ENCODE peak calls at places on chromosome 17, in five cellular contexts. F is HCT116, T is SJCRH30, Z is mammary epithelial cell, H is brain microvascular endothelial cell. A is an unnamed sample.

GRCh38 chr17:39973496-39973895 is 7.1 kb upstream of the PSMD3 start:
- DNase-seq in F (no peak), T (no peak), Z (peak), H (no peak), A (no peak)

GRCh38 chr17:16468428-16468992 is 23.5 kb downstream of the LRRC75A start:
- DNase-seq in F (no peak), T (no peak), Z (no peak), H (no peak), A (no peak)

GRCh38 chr17:81428121-81428515 is 32.9 kb downstream of the BAHCC1 start:
- DNase-seq in F (no peak), T (peak), Z (no peak), H (no peak), A (no peak)

GRCh38 chr17:81715107-81715871 is 3.2 kb downstream of the SLC25A10 start:
- DNase-seq in F (no peak), T (no peak), Z (no peak), H (no peak), A (no peak)

GRCh38 chr17:37682007-37682406 is 38.8 kb upstream of the DDX52 start:
- DNase-seq in F (no peak), T (no peak), Z (no peak), H (no peak), A (no peak)

GRCh38 chr17:72702136-72702735 is 390.3 kb downstream of the SLC39A11 start:
- DNase-seq in F (peak), T (no peak), Z (peak), H (no peak), A (no peak)

GRCh38 chr17:17696871-17697633 is 15.8 kb downstream of the RAI1 start:
- DNase-seq in F (no peak), T (no peak), Z (no peak), H (no peak), A (no peak)

GRCh38 chr17:63700528-63701441 is 860 bp upstream of the LIMD2 start:
- DNase-seq in F (no peak), T (peak), Z (no peak), H (peak), A (no peak)

GRCh38 chr17:40071720-40072480 is 9.1 kb downstream of the THRA start:
- DNase-seq in F (no peak), T (peak), Z (no peak), H (no peak), A (no peak)

GRCh38 chr17:13087802-13088201 is 70.0 kb upstream of the ELAC2 start:
- DNase-seq in F (no peak), T (no peak), Z (no peak), H (no peak), A (no peak)

GRCh38 chr17:22268912-22269220 is 576.5 kb downstream of the KCNJ18 start:
- DNase-seq in F (no peak), T (no peak), Z (no peak), H (no peak), A (no peak)

GRCh38 chr17:41386227-41386626 is 4.1 kb upstream of the KRT34 start:
- DNase-seq in F (no peak), T (no peak), Z (no peak), H (no peak), A (no peak)

GRCh38 chr17:40532520-40533253 is 31.3 kb upstream of the TNS4 start:
- DNase-seq in F (no peak), T (no peak), Z (no peak), H (no peak), A (no peak)

GRCh38 chr17:2237521-2237921 is 66.1 kb downstream of the SMG6 start:
- DNase-seq in F (no peak), T (no peak), Z (peak), H (no peak), A (no peak)

GRCh38 chr17:65294184-65294719 is 157.1 kb downstream of the RGS9 start:
- DNase-seq in F (peak), T (peak), Z (peak), H (peak), A (peak)

GRCh38 chr17:64641499-64641898 is 20.6 kb downstream of the SMURF2 start:
- DNase-seq in F (no peak), T (peak), Z (peak), H (peak), A (no peak)

GRCh38 chr17:32281011-32281451 is 15.4 kb downstream of the RHBDL3 start:
- DNase-seq in F (no peak), T (peak), Z (no peak), H (no peak), A (no peak)

GRCh38 chr17:8896087-8896486 is 28.6 kb upstream of the PIK3R6 start:
- DNase-seq in F (no peak), T (no peak), Z (no peak), H (no peak), A (no peak)

GRCh38 chr17:47324224-47325020 is 667 bp downstream of the EFCAB13 start:
- DNase-seq in F (no peak), T (peak), Z (no peak), H (no peak), A (no peak)

GRCh38 chr17:79812969-79813825 is 16.3 kb upstream of the CBX8 start:
- DNase-seq in F (no peak), T (peak), Z (no peak), H (no peak), A (no peak)

GRCh38 chr17:43636446-43636845 is 25.3 kb downstream of the MEOX1 start:
- DNase-seq in F (no peak), T (peak), Z (no peak), H (no peak), A (no peak)

GRCh38 chr17:8072727-8073461 is 14.6 kb downstream of the ALOX12B start:
- DNase-seq in F (no peak), T (no peak), Z (no peak), H (no peak), A (no peak)

GRCh38 chr17:63332286-63332685 is 113.8 kb downstream of the CYB561 start:
- DNase-seq in F (no peak), T (no peak), Z (no peak), H (no peak), A (no peak)

GRCh38 chr17:51435641-51436091 is 175.3 kb downstream of the UTP18 start:
- DNase-seq in F (peak), T (peak), Z (no peak), H (peak), A (peak)

GRCh38 chr17:41647038-41647813 is 22.9 kb upstream of the KRT17 start:
- DNase-seq in F (no peak), T (no peak), Z (no peak), H (no peak), A (no peak)

GRCh38 chr17:48002920-48003685 is 32.2 kb downstream of the CDK5RAP3 start:
- DNase-seq in F (no peak), T (peak), Z (no peak), H (peak), A (no peak)

GRCh38 chr17:34251186-34251585 is 3.9 kb upstream of the CCL2 start:
- DNase-seq in F (no peak), T (no peak), Z (no peak), H (no peak), A (no peak)

GRCh38 chr17:36861531-36861930 is 75.7 kb upstream of the LHX1 start:
- DNase-seq in F (no peak), T (no peak), Z (no peak), H (no peak), A (no peak)

GRCh38 chr17:81448442-81448841 is 53.2 kb downstream of the BAHCC1 start:
- DNase-seq in F (no peak), T (no peak), Z (no peak), H (no peak), A (no peak)

GRCh38 chr17:7549401-7550055 is 670 bp downstream of the TNFSF12 start:
- DNase-seq in F (no peak), T (no peak), Z (no peak), H (no peak), A (no peak)

DNA sequence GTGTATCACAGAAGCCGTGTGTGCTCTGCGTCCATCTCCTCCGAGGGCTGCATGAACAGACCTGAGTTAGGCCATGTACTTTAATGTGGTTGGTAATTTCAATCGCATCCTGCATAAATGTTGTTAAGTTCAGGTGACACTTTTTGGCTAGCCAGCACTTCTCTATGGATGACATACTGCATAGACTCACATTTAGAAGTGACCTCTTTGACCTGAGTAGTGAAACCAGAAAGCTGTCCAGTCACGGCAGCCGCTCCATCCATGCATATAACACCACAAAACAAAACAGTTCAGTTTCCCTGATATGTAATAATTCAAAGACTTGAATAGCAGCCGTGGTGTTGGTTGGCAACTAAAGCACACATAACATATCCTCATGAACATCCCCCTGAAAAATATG is 94.1 kb downstream of the CYTH1 start:
- DNase-seq in F (no peak), T (no peak), Z (no peak), H (no peak), A (no peak)
- H3K27ac ChIP-seq in F (no peak), T (no peak), Z (no peak), H (no peak), A (no peak)

DNA sequence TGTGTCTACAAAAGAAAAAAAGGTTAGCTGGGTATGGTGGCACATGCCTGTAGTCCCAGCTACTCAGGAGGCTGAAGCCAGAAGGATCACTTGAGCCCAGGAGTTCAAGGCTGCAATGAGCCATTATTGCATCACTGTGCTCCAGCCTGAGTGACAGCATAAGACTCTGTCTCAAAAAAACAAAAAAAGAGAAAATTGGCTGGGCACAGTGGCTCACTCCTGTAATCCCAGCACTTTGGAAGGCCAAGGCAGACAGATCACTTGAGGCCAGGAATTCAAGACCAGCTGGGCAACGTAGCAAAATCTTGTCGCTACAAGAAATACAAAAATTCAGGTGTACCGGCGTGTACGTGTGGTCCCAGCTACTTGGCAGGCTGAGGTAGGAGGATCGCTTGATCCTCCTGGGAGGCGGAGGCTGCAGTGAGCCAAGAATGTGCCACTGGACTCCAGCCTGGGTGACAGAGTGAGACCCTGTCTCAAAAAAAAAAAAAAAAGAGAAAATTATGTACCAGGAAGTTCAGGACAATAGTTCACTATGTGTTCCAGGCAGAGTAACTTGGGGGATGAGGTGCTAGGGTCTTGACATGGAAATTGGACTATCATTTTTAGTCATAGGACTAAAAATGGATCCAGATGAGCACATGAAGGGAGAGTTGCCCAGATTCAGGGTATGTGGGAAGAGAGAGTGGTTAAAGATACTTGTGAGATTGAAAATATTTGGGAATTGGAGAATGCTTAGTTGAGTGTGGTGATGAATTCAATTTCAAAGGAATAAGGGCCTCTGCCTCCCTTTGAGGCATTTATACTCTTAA is 11.0 kb downstream of the ALDH3A2 start:
- DNase-seq in F (no peak), T (no peak), Z (no peak), H (no peak), A (no peak)
- H3K27ac ChIP-seq in F (no peak), T (no peak), Z (no peak), H (no peak), A (peak)

DNA sequence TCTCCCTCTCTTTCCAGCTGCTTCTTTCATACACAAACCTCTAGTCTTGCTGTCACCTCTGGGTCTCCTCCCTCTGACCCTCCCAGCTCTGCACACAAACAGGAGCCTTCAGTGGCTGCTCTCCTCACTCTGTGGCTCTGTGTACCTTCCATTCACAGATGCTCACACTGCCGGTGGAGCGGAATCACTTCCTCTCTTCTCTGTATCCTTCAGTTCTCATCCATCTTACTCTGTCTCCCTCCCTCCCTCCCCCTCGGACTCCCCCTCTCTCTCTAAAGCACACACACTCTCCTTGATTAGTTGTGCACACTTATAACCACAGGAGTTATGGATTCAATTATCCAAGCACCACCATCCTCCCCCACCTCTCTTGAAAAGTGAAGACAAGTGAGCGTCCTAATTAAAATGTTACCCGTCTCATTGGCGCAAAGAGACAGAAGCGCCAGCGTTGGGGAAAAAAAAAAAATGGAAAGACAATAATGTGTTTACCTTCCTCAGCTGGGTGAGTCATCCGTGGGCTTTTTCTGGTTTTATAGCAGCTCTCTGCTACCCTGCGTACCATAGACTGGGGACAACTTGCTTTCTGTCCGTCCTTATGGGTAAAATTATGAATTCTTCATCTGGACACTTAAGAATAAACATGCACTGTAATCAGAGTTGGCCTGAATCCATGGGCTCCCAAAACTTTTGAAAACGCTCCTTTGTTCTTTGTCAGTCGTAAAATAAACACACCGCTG is 90.9 kb downstream of the SHISA6 start:
- DNase-seq in F (no peak), T (no peak), Z (no peak), H (no peak), A (no peak)
- H3K27ac ChIP-seq in F (no peak), T (no peak), Z (no peak), H (no peak), A (no peak)

GRCh38 chr17:75271955-75272847 is 1.2 kb upstream of the MIF4GD start:
- DNase-seq in F (no peak), T (no peak), Z (no peak), H (no peak), A (no peak)
- H3K27ac ChIP-seq in F (peak), T (no peak), Z (no peak), H (no peak), A (peak)

GRCh38 chr17:743139-743538 is 8.9 kb downstream of the GEMIN4 start:
- DNase-seq in F (no peak), T (no peak), Z (no peak), H (no peak), A (no peak)

GRCh38 chr17:744937-745336 is 7.1 kb downstream of the GEMIN4 start:
- DNase-seq in F (no peak), T (no peak), Z (no peak), H (no peak), A (no peak)

GRCh38 chr17:742147-742793 is 9.8 kb downstream of the GEMIN4 start:
- DNase-seq in F (no peak), T (no peak), Z (no peak), H (no peak), A (no peak)

GRCh38 chr17:737561-738113 is 5.2 kb downstream of the TLCD3A start:
- DNase-seq in F (no peak), T (no peak), Z (peak), H (no peak), A (no peak)

GRCh38 chr17:740240-741055 is 8.1 kb downstream of the TLCD3A start:
- DNase-seq in F (no peak), T (no peak), Z (no peak), H (no peak), A (no peak)
- H3K27ac ChIP-seq in F (no peak), T (no peak), Z (no peak), H (no peak), A (peak)

GRCh38 chr17:1231456-1231855 is 38.8 kb upstream of the BHLHA9 start:
- DNase-seq in F (no peak), T (no peak), Z (peak), H (no peak), A (no peak)
- H3K27ac ChIP-seq in F (no peak), T (no peak), Z (no peak), H (no peak), A (no peak)

GRCh38 chr17:59547131-59547915 is 18.1 kb upstream of the DHX40 start:
- DNase-seq in F (no peak), T (no peak), Z (no peak), H (no peak), A (no peak)
- H3K27ac ChIP-seq in F (no peak), T (no peak), Z (no peak), H (no peak), A (no peak)

GRCh38 chr17:56416682-56417351 is 176.7 kb upstream of the NOG start:
- DNase-seq in F (no peak), T (no peak), Z (no peak), H (no peak), A (no peak)
- H3K27ac ChIP-seq in F (no peak), T (no peak), Z (no peak), H (no peak), A (no peak)

GRCh38 chr17:66481259-66481658 is 178.8 kb downstream of the PRKCA start:
- DNase-seq in F (no peak), T (no peak), Z (no peak), H (no peak), A (no peak)

GRCh38 chr17:66474810-66475497 is 172.5 kb downstream of the PRKCA start:
- DNase-seq in F (no peak), T (no peak), Z (no peak), H (no peak), A (no peak)

GRCh38 chr17:66474258-66474657 is 171.8 kb downstream of the PRKCA start:
- DNase-seq in F (no peak), T (no peak), Z (no peak), H (no peak), A (no peak)

GRCh38 chr17:66476014-66476413 is 173.6 kb downstream of the PRKCA start:
- DNase-seq in F (no peak), T (no peak), Z (no peak), H (no peak), A (no peak)

DNA sequence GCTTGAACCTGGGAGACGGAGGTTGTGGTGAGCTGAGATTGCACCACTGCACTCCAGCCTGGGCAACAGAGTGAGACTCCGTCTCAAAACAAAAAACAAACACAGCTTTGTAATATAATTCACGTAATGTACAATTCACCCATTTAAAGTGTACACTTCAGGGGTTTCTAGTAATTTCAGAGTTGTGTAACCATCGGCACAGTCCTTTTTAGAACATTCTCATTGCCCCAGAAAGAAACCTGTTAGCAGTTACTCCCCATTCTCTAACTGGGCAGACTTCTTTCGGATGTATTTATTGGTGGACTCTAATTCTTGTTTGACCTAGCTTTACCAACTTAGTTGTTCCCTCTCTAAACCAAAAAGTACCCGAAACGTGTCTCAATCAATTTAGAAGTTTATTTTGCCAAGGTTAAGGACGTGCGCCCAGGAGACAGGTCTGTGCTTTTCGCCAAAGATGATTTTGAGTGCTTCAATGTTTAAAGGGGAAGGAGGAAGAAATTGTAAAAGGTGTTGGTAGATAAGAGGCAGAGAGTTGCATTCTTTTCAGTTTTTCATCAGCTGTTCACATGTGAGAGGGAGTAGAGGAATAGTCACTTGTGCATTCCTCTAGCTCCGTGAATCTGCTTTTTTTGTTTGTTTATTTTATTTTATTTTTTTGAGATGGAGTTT is 175.3 kb downstream of the PRKCA start:
- DNase-seq in F (no peak), T (no peak), Z (no peak), H (no peak), A (no peak)
- H3K27ac ChIP-seq in F (no peak), T (no peak), Z (no peak), H (no peak), A (no peak)

A was measured in RWPE1.